ENCODE peak calls at places on chromosomes 11 and 22, in four cellular contexts. S is breast epithelium, W is adrenal gland, J is ovary. K is an unnamed sample.

GRCh38 chr11:97364047-97364446 is 974.2 kb downstream of the JRKL start:
- DNase-seq in S (no peak), W (no peak), J (no peak), K (no peak)

GRCh38 chr11:117771197-117771596 is 25.8 kb downstream of the DSCAML1 start:
- DNase-seq in S (no peak), W (no peak), J (no peak), K (no peak)

GRCh38 chr22:29380032-29380781 is 8.2 kb downstream of the AP1B1 start:
- DNase-seq in S (no peak), W (no peak), J (no peak), K (no peak)

GRCh38 chr22:20145206-20145831 is 5.5 kb downstream of the CCDC188 start:
- DNase-seq in S (no peak), W (no peak), J (no peak), K (no peak)

GRCh38 chr11:110471315-110471714 is 41.6 kb downstream of the FDX1 start:
- DNase-seq in S (no peak), W (no peak), J (no peak), K (no peak)

GRCh38 chr11:43923327-43924111 is 18.9 kb upstream of the C11orf96 start:
- DNase-seq in S (no peak), W (peak; percentile 71), J (peak; percentile 68), K (peak; percentile 40)

GRCh38 chr22:45127866-45128265 is 35.9 kb upstream of the NUP50 start:
- DNase-seq in S (no peak), W (no peak), J (no peak), K (no peak)

GRCh38 chr22:20226760-20227350 is 41.3 kb downstream of the RTN4R start:
- DNase-seq in S (no peak), W (no peak), J (no peak), K (no peak)

GRCh38 chr22:50199836-50200332 is 927 bp upstream of the SELENOO start:
- DNase-seq in S (no peak), W (no peak), J (no peak), K (no peak)

GRCh38 chr11:132586801-132587200 is 945.5 kb downstream of the OPCML start:
- DNase-seq in S (no peak), W (no peak), J (no peak), K (no peak)

GRCh38 chr11:78711732-78712131 is 137.1 kb upstream of the NARS2 start:
- DNase-seq in S (no peak), W (no peak), J (no peak), K (no peak)

DNA sequence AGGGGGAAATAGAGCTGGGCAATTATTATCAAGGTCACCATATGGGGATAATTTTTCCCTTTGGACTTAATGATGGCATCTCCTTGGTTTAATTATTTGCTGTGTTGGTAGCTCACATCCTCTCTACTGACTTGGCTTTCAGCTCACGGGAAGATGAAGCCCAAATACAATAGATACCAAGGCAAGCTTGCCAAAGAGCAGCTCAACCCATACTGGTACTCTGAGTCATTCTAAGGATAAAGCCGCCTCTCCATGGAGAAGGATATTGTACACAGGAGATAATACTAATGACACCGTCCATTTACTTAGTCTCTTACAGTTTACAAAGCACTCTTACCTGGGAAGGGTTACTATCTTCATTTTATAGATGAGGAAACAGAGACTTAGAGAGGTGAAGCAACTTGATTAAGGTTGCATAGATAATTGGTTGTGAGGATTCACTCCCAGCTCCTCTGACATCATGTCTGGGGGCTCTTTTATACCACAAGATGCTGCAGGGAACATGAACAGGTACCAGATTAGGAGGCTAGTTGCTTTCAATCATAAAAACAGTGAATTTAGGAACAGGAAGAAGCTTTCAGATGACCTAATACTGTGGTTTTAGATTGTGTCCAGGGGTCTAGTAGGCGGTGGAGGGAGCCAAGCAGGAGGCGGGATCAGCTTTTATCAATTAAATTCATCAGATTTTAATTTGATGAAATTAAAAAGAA is 48.3 kb upstream of the PICALM start:
- DNase-seq in S (no peak), W (no peak), J (no peak), K (no peak)
- H3K4me3 ChIP-seq in S (no peak overlapping the region), W (no peak overlapping the region), J (no peak overlapping the region), K (no peak overlapping the region)

GRCh38 chr11:73962097-73962705 is 11.4 kb downstream of the DNAJB13 start:
- DNase-seq in S (no peak), W (no peak), J (no peak), K (no peak)

GRCh38 chr11:73965076-73965763 is 14.4 kb downstream of the DNAJB13 start:
- DNase-seq in S (no peak), W (no peak), J (no peak), K (no peak)

GRCh38 chr11:73965764-73966121 is 14.9 kb downstream of the DNAJB13 start:
- DNase-seq in S (no peak), W (no peak), J (no peak), K (no peak)

GRCh38 chr11:73961321-73961720 is 10.5 kb downstream of the DNAJB13 start:
- DNase-seq in S (no peak), W (no peak), J (no peak), K (no peak)

GRCh38 chr11:73963861-73964260 is 13.0 kb downstream of the DNAJB13 start:
- DNase-seq in S (no peak), W (no peak), J (no peak), K (no peak)
- TF ChIP-seq POLR2A in S (no peak), W (no peak), J (no peak), K (no peak)

DNA sequence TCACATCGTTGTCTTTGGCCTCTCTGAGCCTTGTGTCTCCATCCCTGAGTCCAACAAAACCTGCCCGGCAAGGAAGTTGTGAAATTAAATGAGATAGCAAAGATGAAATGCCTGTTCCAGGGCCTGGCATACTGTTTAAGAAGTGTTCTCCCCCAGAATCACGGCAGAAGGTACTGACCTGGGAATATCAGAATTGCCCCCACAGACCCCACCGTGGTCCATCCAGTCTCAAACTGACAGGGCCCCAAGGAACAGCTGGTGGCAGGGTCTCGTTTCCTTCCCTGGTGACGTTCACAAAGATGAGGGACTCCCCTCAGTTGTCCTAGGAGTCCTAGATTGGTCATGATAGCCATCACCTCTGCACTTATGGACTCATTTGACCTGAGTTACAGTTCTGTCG is 1.8 kb downstream of the PRDM11 start:
- DNase-seq in S (no peak), W (no peak), J (no peak), K (no peak)
- H3K4me3 ChIP-seq in S (peak overlapping the region; percentile 80), W (no peak overlapping the region), J (no peak overlapping the region), K (peak overlapping the region; percentile 87)

DNA sequence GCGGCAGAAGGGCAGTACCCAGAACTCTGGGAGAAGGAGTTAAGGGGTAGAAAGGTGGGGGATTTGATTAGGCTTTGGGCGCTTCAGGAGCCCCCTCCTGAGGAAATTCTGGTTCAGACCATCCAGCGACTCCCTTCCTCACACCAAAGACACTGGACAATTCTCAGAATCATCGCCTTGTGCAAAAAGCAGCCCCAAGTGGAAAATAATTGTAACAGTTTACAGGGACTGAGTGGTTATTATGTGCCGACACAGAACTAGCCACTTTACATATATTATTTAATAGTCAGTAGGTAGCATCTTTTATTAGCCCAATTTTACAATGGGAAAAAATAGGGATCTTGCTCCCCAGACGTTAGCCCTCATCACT is 667 bp upstream of the TRIM3 start:
- DNase-seq in S (no peak), W (no peak), J (no peak), K (no peak)
- TF ChIP-seq POLR2A in S (no peak), W (no peak), J (no peak), K (no peak)

DNA sequence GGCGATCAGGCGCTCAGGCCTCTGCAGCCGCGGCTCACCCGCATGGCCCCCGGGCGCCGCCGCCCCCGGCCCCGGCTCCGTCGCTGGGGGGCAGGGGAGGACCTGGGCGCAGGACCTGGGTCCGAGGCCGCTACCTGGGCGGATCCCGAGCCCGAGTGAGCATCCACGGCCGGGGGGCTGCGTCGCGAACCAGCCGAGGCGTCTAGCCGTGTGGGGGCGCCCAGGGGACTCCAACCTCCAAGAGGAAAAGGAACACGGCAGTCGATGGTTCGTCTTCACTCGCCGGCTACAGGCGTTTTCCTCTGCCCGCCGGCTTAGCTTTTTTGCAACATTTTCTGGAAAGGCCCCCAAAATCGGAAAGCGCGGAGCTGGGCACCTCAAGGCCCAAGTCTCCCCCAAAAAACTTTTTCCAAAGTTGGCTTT is 698 bp downstream of the PDGFB start:
- DNase-seq in S (no peak), W (no peak), J (no peak), K (no peak)
- H3K4me3 ChIP-seq in S (peak overlapping the region; percentile 80), W (no peak overlapping the region), J (peak overlapping the region; percentile 45), K (peak overlapping the region; percentile 65)

DNA sequence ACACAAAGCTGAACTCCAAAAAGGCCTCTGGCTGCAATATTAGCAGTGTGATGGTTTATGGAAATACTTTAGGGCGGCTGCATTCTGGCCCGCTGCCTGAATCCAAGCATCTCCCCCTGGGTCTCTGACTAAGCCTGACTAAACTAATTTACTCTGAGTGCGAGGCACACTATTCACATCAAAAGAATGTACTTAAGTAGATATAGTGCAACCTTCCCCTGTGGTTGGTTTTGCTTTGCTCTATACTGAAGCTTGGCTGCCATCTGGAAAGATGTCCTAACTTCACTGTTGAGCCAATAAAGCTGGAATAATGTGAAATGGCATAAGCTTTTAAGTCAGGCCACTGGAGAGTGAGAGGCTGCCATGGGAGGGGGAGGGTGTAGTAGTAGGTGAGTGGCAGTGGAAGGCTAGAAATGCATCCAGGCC is 321.6 kb downstream of the AASDHPPT start:
- DNase-seq in S (no peak), W (no peak), J (peak; percentile 35), K (peak; percentile 25)
- TF ChIP-seq POLR2A in S (no peak), W (no peak), J (no peak), K (no peak)

GRCh38 chr22:37086184-37086583 is 23.3 kb downstream of the TMPRSS6 start:
- DNase-seq in S (no peak), W (no peak), J (no peak), K (no peak)
- H3K4me3 ChIP-seq in S (no peak overlapping the region), W (no peak overlapping the region), J (no peak overlapping the region), K (no peak overlapping the region)

DNA sequence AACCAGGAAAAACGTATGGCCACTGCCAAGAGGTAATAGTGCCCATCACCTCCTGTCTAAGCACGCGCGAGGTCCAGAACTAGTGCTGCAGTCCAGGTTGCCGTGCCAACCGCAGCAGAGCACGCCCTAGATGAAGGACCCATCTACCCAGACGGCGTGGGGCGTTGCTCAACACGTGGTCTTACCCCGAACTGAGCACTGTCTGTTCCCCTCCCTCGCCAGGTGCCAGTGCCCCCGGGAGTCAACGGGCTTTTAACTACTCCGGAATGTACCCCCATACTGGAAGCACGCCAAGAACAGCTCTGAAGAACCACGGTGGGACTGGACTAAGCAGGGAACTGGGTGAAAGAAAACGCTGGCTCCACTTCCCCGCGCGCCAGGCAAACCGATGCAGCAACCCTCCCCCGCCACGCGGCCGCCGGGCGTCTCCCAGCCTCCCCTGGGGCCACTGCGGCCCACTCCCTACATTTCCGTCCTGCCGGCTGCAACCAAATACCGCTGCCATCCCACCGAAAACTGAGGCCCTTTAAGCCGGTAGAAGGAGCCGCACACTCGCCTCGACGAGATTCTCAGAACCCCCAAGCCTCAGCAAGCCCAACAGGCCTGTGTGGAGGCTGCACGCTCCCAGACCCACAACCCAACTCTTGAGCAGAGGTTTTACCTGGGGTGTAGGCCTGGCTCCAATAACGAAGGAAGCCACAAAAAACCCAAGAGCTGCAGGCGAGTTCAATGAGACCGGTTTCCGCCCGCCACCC is at the start of gene HSPA8:
- DNase-seq in S (peak; percentile 68), W (peak; percentile 76), J (peak; percentile 72), K (peak; percentile 68)
- TF ChIP-seq POLR2A in S (peak; percentile 82), W (peak; percentile 97), J (peak; percentile 82), K (peak; percentile 99)

DNA sequence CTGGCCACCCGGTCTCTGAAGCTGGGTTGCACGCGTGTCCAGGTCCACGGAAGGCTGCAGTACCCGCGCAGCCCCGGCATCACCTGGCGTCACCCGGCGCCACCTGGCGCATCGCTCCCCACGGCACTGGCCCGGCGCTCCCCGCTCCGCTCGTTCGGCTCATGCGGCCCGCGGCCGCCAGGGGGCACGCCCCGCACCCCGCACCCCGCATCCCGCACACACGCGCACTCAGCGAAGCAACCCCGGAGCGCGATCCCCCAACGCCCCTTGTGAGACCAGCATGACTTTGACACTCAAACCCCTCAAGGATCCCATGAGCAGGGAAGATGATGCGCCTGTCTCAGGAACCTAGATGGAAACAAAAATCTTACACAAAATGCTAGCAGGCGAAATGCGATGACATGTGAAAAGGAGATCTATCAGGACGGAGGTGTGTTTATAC is 11.9 kb downstream of the B3GNT6 start:
- DNase-seq in S (no peak), W (peak; percentile 49), J (peak; percentile 48), K (no peak)
- H3K4me3 ChIP-seq in S (peak overlapping the region; percentile 12), W (no peak overlapping the region), J (no peak overlapping the region), K (no peak overlapping the region)

GRCh38 chr22:42090596-42091445 is at the start of gene NDUFA6:
- DNase-seq in S (peak; percentile 99), W (peak; percentile 98), J (peak; percentile 99), K (peak; percentile 100)
- TF ChIP-seq POLR2A in S (peak; percentile 75), W (peak; percentile 82), J (peak; percentile 78), K (peak; percentile 97)